ENCODE peak calls at places on chromosomes 3 and 15, in eight cellular contexts. One of them, this sample, is unnamed.

GRCh38 chr3:194273396-194274310 is 77.5 kb downstream of the CPN2 start:
- DNase-seq in HTR-8/SVneo: no peak
- DNase-seq in Caki2: no peak
- DNase-seq in hypothalamus: no peak
- DNase-seq in astrocyte: no peak
- DNase-seq in HuH-7.5: no peak
- DNase-seq in T-helper 9 cell: no peak
- DNase-seq in caudate nucleus: no peak
- DNase-seq in this sample: no peak

GRCh38 chr3:96753124-96753523 is 61.3 kb upstream of the EPHA6 start:
- DNase-seq in T-helper 9 cell: no peak
- DNase-seq in caudate nucleus: no peak
- DNase-seq in Caki2: no peak
- DNase-seq in astrocyte: no peak
- DNase-seq in hypothalamus: no peak
- DNase-seq in HuH-7.5: no peak
- DNase-seq in HTR-8/SVneo: no peak
- DNase-seq in this sample: no peak

GRCh38 chr3:165749817-165750216 is 87.4 kb downstream of the BCHE start:
- DNase-seq in HuH-7.5: no peak
- DNase-seq in HTR-8/SVneo: no peak
- DNase-seq in T-helper 9 cell: no peak
- DNase-seq in hypothalamus: no peak
- DNase-seq in Caki2: no peak
- DNase-seq in caudate nucleus: no peak
- DNase-seq in astrocyte: no peak
- DNase-seq in this sample: no peak

GRCh38 chr15:92808611-92809063 is 91.5 kb upstream of the CHD2 start:
- DNase-seq in astrocyte: peak; percentile 72
- DNase-seq in HuH-7.5: peak; percentile 75
- DNase-seq in HTR-8/SVneo: no peak
- DNase-seq in Caki2: no peak
- DNase-seq in T-helper 9 cell: peak; percentile 11
- DNase-seq in caudate nucleus: no peak
- DNase-seq in hypothalamus: no peak
- DNase-seq in this sample: peak; percentile 82

GRCh38 chr15:45023659-45024320 is 795 bp downstream of the SORD start:
- DNase-seq in HuH-7.5: no peak
- DNase-seq in Caki2: no peak
- DNase-seq in caudate nucleus: peak; percentile 9
- DNase-seq in T-helper 9 cell: no peak
- DNase-seq in hypothalamus: no peak
- DNase-seq in HTR-8/SVneo: peak; percentile 10
- DNase-seq in astrocyte: no peak
- DNase-seq in this sample: peak; percentile 38

GRCh38 chr15:51647128-51647562 is 24.6 kb upstream of the DMXL2 start:
- DNase-seq in T-helper 9 cell: no peak
- DNase-seq in HuH-7.5: no peak
- DNase-seq in Caki2: peak; percentile 45
- DNase-seq in caudate nucleus: no peak
- DNase-seq in hypothalamus: no peak
- DNase-seq in astrocyte: peak; percentile 43
- DNase-seq in HTR-8/SVneo: no peak
- DNase-seq in this sample: peak; percentile 70

GRCh38 chr3:189270248-189270832 is 98.6 kb downstream of the TPRG1 start:
- DNase-seq in hypothalamus: peak; percentile 2
- DNase-seq in T-helper 9 cell: peak; percentile 2
- DNase-seq in HTR-8/SVneo: peak; percentile 51
- DNase-seq in Caki2: peak; percentile 69
- DNase-seq in caudate nucleus: no peak
- DNase-seq in HuH-7.5: no peak
- DNase-seq in astrocyte: peak; percentile 77
- DNase-seq in this sample: peak; percentile 85

GRCh38 chr15:66751579-66751978 is 49.5 kb downstream of the SMAD6 start:
- DNase-seq in HTR-8/SVneo: no peak
- DNase-seq in hypothalamus: no peak
- DNase-seq in Caki2: peak; percentile 90
- DNase-seq in caudate nucleus: no peak
- DNase-seq in astrocyte: no peak
- DNase-seq in T-helper 9 cell: no peak
- DNase-seq in HuH-7.5: no peak
- DNase-seq in this sample: peak; percentile 33

GRCh38 chr15:37008205-37008604 is 92.1 kb downstream of the MEIS2 start:
- DNase-seq in astrocyte: no peak
- DNase-seq in T-helper 9 cell: no peak
- DNase-seq in Caki2: no peak
- DNase-seq in caudate nucleus: no peak
- DNase-seq in HTR-8/SVneo: no peak
- DNase-seq in HuH-7.5: no peak
- DNase-seq in hypothalamus: no peak
- DNase-seq in this sample: no peak

GRCh38 chr3:168097381-168097780 is 1.7 kb upstream of the GOLIM4 start:
- DNase-seq in HuH-7.5: no peak
- DNase-seq in astrocyte: no peak
- DNase-seq in T-helper 9 cell: no peak
- DNase-seq in hypothalamus: no peak
- DNase-seq in Caki2: no peak
- DNase-seq in caudate nucleus: no peak
- DNase-seq in HTR-8/SVneo: no peak
- DNase-seq in this sample: no peak

GRCh38 chr3:13568515-13568995 is 19.6 kb downstream of the FBLN2 start:
- DNase-seq in HTR-8/SVneo: no peak
- DNase-seq in astrocyte: no peak
- DNase-seq in Caki2: no peak
- DNase-seq in hypothalamus: no peak
- DNase-seq in T-helper 9 cell: no peak
- DNase-seq in caudate nucleus: no peak
- DNase-seq in HuH-7.5: no peak
- DNase-seq in this sample: no peak

GRCh38 chr3:32872487-32873382 is 54.9 kb downstream of the TRIM71 start:
- DNase-seq in hypothalamus: no peak
- DNase-seq in T-helper 9 cell: no peak
- DNase-seq in HTR-8/SVneo: no peak
- DNase-seq in astrocyte: peak; percentile 26
- DNase-seq in Caki2: no peak
- DNase-seq in caudate nucleus: no peak
- DNase-seq in HuH-7.5: no peak
- DNase-seq in this sample: peak; percentile 62

GRCh38 chr3:62161306-62161705 is 212.0 kb downstream of the FEZF2 start:
- DNase-seq in hypothalamus: no peak
- DNase-seq in T-helper 9 cell: no peak
- DNase-seq in astrocyte: peak; percentile 59
- DNase-seq in caudate nucleus: no peak
- DNase-seq in HTR-8/SVneo: no peak
- DNase-seq in Caki2: no peak
- DNase-seq in HuH-7.5: no peak
- DNase-seq in this sample: peak; percentile 37

GRCh38 chr3:190696777-190697501 is 165.6 kb downstream of the GMNC start:
- DNase-seq in caudate nucleus: no peak
- DNase-seq in Caki2: peak; percentile 28
- DNase-seq in HuH-7.5: no peak
- DNase-seq in T-helper 9 cell: no peak
- DNase-seq in hypothalamus: no peak
- DNase-seq in HTR-8/SVneo: peak; percentile 12
- DNase-seq in astrocyte: no peak
- DNase-seq in this sample: peak; percentile 45

GRCh38 chr3:9278085-9278484 is 28.6 kb upstream of the SRGAP3 start:
- DNase-seq in Caki2: no peak
- DNase-seq in T-helper 9 cell: no peak
- DNase-seq in hypothalamus: no peak
- DNase-seq in astrocyte: no peak
- DNase-seq in HuH-7.5: no peak
- DNase-seq in HTR-8/SVneo: no peak
- DNase-seq in caudate nucleus: no peak
- DNase-seq in this sample: no peak

GRCh38 chr3:125003369-125003853 is 52.4 kb downstream of the HEG1 start:
- DNase-seq in HuH-7.5: peak; percentile 59
- DNase-seq in hypothalamus: no peak
- DNase-seq in T-helper 9 cell: no peak
- DNase-seq in Caki2: peak; percentile 17
- DNase-seq in HTR-8/SVneo: peak; percentile 72
- DNase-seq in astrocyte: peak; percentile 69
- DNase-seq in caudate nucleus: no peak
- DNase-seq in this sample: peak; percentile 49

GRCh38 chr3:65019412-65020093 is 331.8 kb upstream of the ADAMTS9 start:
- DNase-seq in Caki2: no peak
- DNase-seq in HTR-8/SVneo: no peak
- DNase-seq in T-helper 9 cell: no peak
- DNase-seq in HuH-7.5: no peak
- DNase-seq in caudate nucleus: no peak
- DNase-seq in hypothalamus: no peak
- DNase-seq in astrocyte: peak; percentile 77
- DNase-seq in this sample: no peak

GRCh38 chr15:73983211-73983727 is 8.8 kb downstream of the STOML1 start:
- DNase-seq in HuH-7.5: no peak
- DNase-seq in Caki2: peak; percentile 75
- DNase-seq in hypothalamus: no peak
- DNase-seq in caudate nucleus: no peak
- DNase-seq in T-helper 9 cell: no peak
- DNase-seq in HTR-8/SVneo: no peak
- DNase-seq in astrocyte: peak; percentile 66
- DNase-seq in this sample: peak; percentile 89

GRCh38 chr3:36475593-36475992 is 95.3 kb downstream of the STAC start:
- DNase-seq in HTR-8/SVneo: no peak
- DNase-seq in Caki2: no peak
- DNase-seq in caudate nucleus: no peak
- DNase-seq in T-helper 9 cell: no peak
- DNase-seq in astrocyte: no peak
- DNase-seq in hypothalamus: no peak
- DNase-seq in HuH-7.5: no peak
- DNase-seq in this sample: peak; percentile 21

GRCh38 chr15:79954659-79955058 is 16.3 kb downstream of the BCL2A1 start:
- DNase-seq in HuH-7.5: no peak
- DNase-seq in T-helper 9 cell: no peak
- DNase-seq in astrocyte: no peak
- DNase-seq in caudate nucleus: no peak
- DNase-seq in hypothalamus: no peak
- DNase-seq in HTR-8/SVneo: no peak
- DNase-seq in Caki2: no peak
- DNase-seq in this sample: no peak

GRCh38 chr3:119073258-119074001 is 38.8 kb upstream of the IGSF11 start:
- DNase-seq in caudate nucleus: no peak
- DNase-seq in Caki2: no peak
- DNase-seq in T-helper 9 cell: no peak
- DNase-seq in astrocyte: no peak
- DNase-seq in HTR-8/SVneo: no peak
- DNase-seq in HuH-7.5: no peak
- DNase-seq in hypothalamus: no peak
- DNase-seq in this sample: no peak

GRCh38 chr3:127100459-127101410 is 92.2 kb upstream of the PRR23E start:
- DNase-seq in hypothalamus: no peak
- DNase-seq in HTR-8/SVneo: no peak
- DNase-seq in caudate nucleus: no peak
- DNase-seq in Caki2: no peak
- DNase-seq in astrocyte: no peak
- DNase-seq in T-helper 9 cell: no peak
- DNase-seq in HuH-7.5: no peak
- DNase-seq in this sample: no peak

GRCh38 chr3:134009345-134010000 is 20.3 kb downstream of the SLCO2A1 start:
- DNase-seq in Caki2: no peak
- DNase-seq in T-helper 9 cell: no peak
- DNase-seq in astrocyte: peak; percentile 88
- DNase-seq in hypothalamus: no peak
- DNase-seq in HuH-7.5: no peak
- DNase-seq in HTR-8/SVneo: no peak
- DNase-seq in caudate nucleus: no peak
- DNase-seq in this sample: peak; percentile 87

GRCh38 chr3:14256561-14257342 is 78.1 kb downstream of the LSM3 start:
- DNase-seq in Caki2: peak; percentile 47
- DNase-seq in caudate nucleus: no peak
- DNase-seq in HTR-8/SVneo: no peak
- DNase-seq in astrocyte: no peak
- DNase-seq in hypothalamus: no peak
- DNase-seq in HuH-7.5: no peak
- DNase-seq in T-helper 9 cell: no peak
- DNase-seq in this sample: no peak

GRCh38 chr3:66485291-66485968 is 15.4 kb downstream of the LRIG1 start:
- DNase-seq in T-helper 9 cell: no peak
- DNase-seq in caudate nucleus: no peak
- DNase-seq in HTR-8/SVneo: no peak
- DNase-seq in astrocyte: peak; percentile 95
- DNase-seq in HuH-7.5: no peak
- DNase-seq in hypothalamus: no peak
- DNase-seq in Caki2: no peak
- DNase-seq in this sample: peak; percentile 78

GRCh38 chr3:176275113-176275512 is 922.2 kb downstream of the TBL1XR1 start:
- DNase-seq in HTR-8/SVneo: no peak
- DNase-seq in Caki2: no peak
- DNase-seq in HuH-7.5: no peak
- DNase-seq in T-helper 9 cell: no peak
- DNase-seq in caudate nucleus: no peak
- DNase-seq in astrocyte: no peak
- DNase-seq in hypothalamus: no peak
- DNase-seq in this sample: no peak

GRCh38 chr3:105093371-105093770 is 273.3 kb upstream of the ALCAM start:
- DNase-seq in HuH-7.5: no peak
- DNase-seq in Caki2: no peak
- DNase-seq in hypothalamus: no peak
- DNase-seq in astrocyte: no peak
- DNase-seq in T-helper 9 cell: no peak
- DNase-seq in HTR-8/SVneo: no peak
- DNase-seq in caudate nucleus: no peak
- DNase-seq in this sample: no peak

GRCh38 chr3:25744477-25744876 is 38.8 kb downstream of the NGLY1 start:
- DNase-seq in HuH-7.5: no peak
- DNase-seq in caudate nucleus: no peak
- DNase-seq in Caki2: no peak
- DNase-seq in hypothalamus: no peak
- DNase-seq in astrocyte: no peak
- DNase-seq in HTR-8/SVneo: no peak
- DNase-seq in T-helper 9 cell: no peak
- DNase-seq in this sample: no peak

GRCh38 chr15:99010743-99011142 is 3.2 kb upstream of the PGPEP1L start:
- DNase-seq in T-helper 9 cell: no peak
- DNase-seq in HTR-8/SVneo: no peak
- DNase-seq in hypothalamus: no peak
- DNase-seq in Caki2: no peak
- DNase-seq in astrocyte: peak; percentile 20
- DNase-seq in HuH-7.5: no peak
- DNase-seq in caudate nucleus: no peak
- DNase-seq in this sample: peak; percentile 66

GRCh38 chr15:101044625-101045235 is 125.6 kb downstream of the LRRK1 start:
- DNase-seq in HuH-7.5: no peak
- DNase-seq in Caki2: no peak
- DNase-seq in hypothalamus: no peak
- DNase-seq in caudate nucleus: no peak
- DNase-seq in HTR-8/SVneo: no peak
- DNase-seq in astrocyte: no peak
- DNase-seq in T-helper 9 cell: no peak
- DNase-seq in this sample: no peak

GRCh38 chr15:40069178-40070165 is 30.5 kb upstream of the SRP14 start:
- DNase-seq in HuH-7.5: no peak
- DNase-seq in HTR-8/SVneo: no peak
- DNase-seq in T-helper 9 cell: no peak
- DNase-seq in caudate nucleus: peak; percentile 91
- DNase-seq in Caki2: peak; percentile 91
- DNase-seq in astrocyte: no peak
- DNase-seq in hypothalamus: peak; percentile 77
- DNase-seq in this sample: peak; percentile 70

GRCh38 chr3:9552252-9552999 is 1.2 kb downstream of the LHFPL4 start:
- DNase-seq in caudate nucleus: no peak
- DNase-seq in astrocyte: peak; percentile 45
- DNase-seq in HuH-7.5: peak; percentile 74
- DNase-seq in hypothalamus: no peak
- DNase-seq in T-helper 9 cell: peak; percentile 9
- DNase-seq in Caki2: peak; percentile 52
- DNase-seq in HTR-8/SVneo: peak; percentile 27
- DNase-seq in this sample: peak; percentile 49

GRCh38 chr3:151962371-151962770 is 88.9 kb downstream of the SUCNR1 start:
- DNase-seq in HTR-8/SVneo: no peak
- DNase-seq in astrocyte: no peak
- DNase-seq in caudate nucleus: no peak
- DNase-seq in T-helper 9 cell: no peak
- DNase-seq in hypothalamus: no peak
- DNase-seq in Caki2: no peak
- DNase-seq in HuH-7.5: no peak
- DNase-seq in this sample: peak; percentile 71

GRCh38 chr3:134231131-134231530 is 19.5 kb downstream of the RYK start:
- DNase-seq in T-helper 9 cell: no peak
- DNase-seq in Caki2: no peak
- DNase-seq in hypothalamus: no peak
- DNase-seq in caudate nucleus: no peak
- DNase-seq in HTR-8/SVneo: no peak
- DNase-seq in astrocyte: peak; percentile 25
- DNase-seq in HuH-7.5: no peak
- DNase-seq in this sample: no peak

This sample was measured in EH.